ENCODE peak calls at places on chromosomes 16 and 17, in nine cellular contexts. One of them, this sample, is unnamed.

GRCh38 chr17:66909811-66910210 is 54.7 kb upstream of the CACNG4 start:
- DNase-seq in nephron progenitor cell: no peak
- DNase-seq in GM03348: no peak
- DNase-seq in cardiac muscle cell: no peak
- DNase-seq in fibroblast of the conjunctiva: no peak
- DNase-seq in fibroblast of lung: no peak
- DNase-seq in ascending aorta: no peak
- DNase-seq in neuronal stem cell: no peak
- DNase-seq in H7: no peak
- DNase-seq in this sample: peak; percentile 89

GRCh38 chr16:67431077-67431804 is at the start of gene HSD11B2:
- DNase-seq in nephron progenitor cell: peak; percentile 71
- DNase-seq in GM03348: peak; percentile 83
- DNase-seq in cardiac muscle cell: peak; percentile 77
- DNase-seq in fibroblast of the conjunctiva: no peak
- DNase-seq in fibroblast of lung: peak; percentile 38
- DNase-seq in ascending aorta: no peak
- DNase-seq in neuronal stem cell: peak; percentile 48
- DNase-seq in H7: peak; percentile 96
- DNase-seq in this sample: peak; percentile 51

GRCh38 chr16:8854298-8854948 is 14.4 kb downstream of the CARHSP1 start:
- DNase-seq in nephron progenitor cell: no peak
- DNase-seq in GM03348: no peak
- DNase-seq in cardiac muscle cell: no peak
- DNase-seq in fibroblast of the conjunctiva: no peak
- DNase-seq in fibroblast of lung: no peak
- DNase-seq in ascending aorta: no peak
- DNase-seq in neuronal stem cell: no peak
- DNase-seq in H7: peak; percentile 30
- DNase-seq in this sample: no peak

GRCh38 chr16:28188085-28188916 is 23.5 kb downstream of the XPO6 start:
- DNase-seq in nephron progenitor cell: no peak
- DNase-seq in GM03348: no peak
- DNase-seq in cardiac muscle cell: no peak
- DNase-seq in fibroblast of the conjunctiva: no peak
- DNase-seq in fibroblast of lung: no peak
- DNase-seq in ascending aorta: no peak
- DNase-seq in neuronal stem cell: no peak
- DNase-seq in H7: no peak
- DNase-seq in this sample: no peak

GRCh38 chr16:2297506-2297860 is 29.6 kb upstream of the RNPS1 start:
- DNase-seq in nephron progenitor cell: no peak
- DNase-seq in GM03348: no peak
- DNase-seq in cardiac muscle cell: no peak
- DNase-seq in fibroblast of the conjunctiva: no peak
- DNase-seq in fibroblast of lung: no peak
- DNase-seq in ascending aorta: no peak
- DNase-seq in neuronal stem cell: no peak
- DNase-seq in H7: peak; percentile 46
- DNase-seq in this sample: no peak

GRCh38 chr16:84527486-84528269 is 23.2 kb upstream of the MEAK7 start:
- DNase-seq in nephron progenitor cell: no peak
- DNase-seq in GM03348: no peak
- DNase-seq in cardiac muscle cell: no peak
- DNase-seq in fibroblast of the conjunctiva: no peak
- DNase-seq in fibroblast of lung: no peak
- DNase-seq in ascending aorta: no peak
- DNase-seq in neuronal stem cell: no peak
- DNase-seq in H7: no peak
- DNase-seq in this sample: no peak

GRCh38 chr16:50468749-50469078 is 79.5 kb upstream of the NKD1 start:
- DNase-seq in nephron progenitor cell: no peak
- DNase-seq in GM03348: no peak
- DNase-seq in cardiac muscle cell: no peak
- DNase-seq in fibroblast of the conjunctiva: no peak
- DNase-seq in fibroblast of lung: no peak
- DNase-seq in ascending aorta: no peak
- DNase-seq in neuronal stem cell: no peak
- DNase-seq in H7: no peak
- DNase-seq in this sample: no peak

GRCh38 chr16:787978-788398 is at the start of gene RPUSD1:
- DNase-seq in nephron progenitor cell: no peak
- DNase-seq in GM03348: no peak
- DNase-seq in cardiac muscle cell: no peak
- DNase-seq in fibroblast of the conjunctiva: no peak
- DNase-seq in fibroblast of lung: peak; percentile 10
- DNase-seq in ascending aorta: no peak
- DNase-seq in neuronal stem cell: no peak
- DNase-seq in H7: no peak
- DNase-seq in this sample: no peak

GRCh38 chr16:88284101-88284500 is 98.7 kb upstream of the ZNF469 start:
- DNase-seq in nephron progenitor cell: no peak
- DNase-seq in GM03348: no peak
- DNase-seq in cardiac muscle cell: no peak
- DNase-seq in fibroblast of the conjunctiva: no peak
- DNase-seq in fibroblast of lung: no peak
- DNase-seq in ascending aorta: no peak
- DNase-seq in neuronal stem cell: no peak
- DNase-seq in H7: no peak
- DNase-seq in this sample: no peak

GRCh38 chr16:88779406-88780099 is 5.5 kb downstream of the PIEZO1 start:
- DNase-seq in nephron progenitor cell: no peak
- DNase-seq in GM03348: no peak
- DNase-seq in cardiac muscle cell: no peak
- DNase-seq in fibroblast of the conjunctiva: no peak
- DNase-seq in fibroblast of lung: peak; percentile 37
- DNase-seq in ascending aorta: no peak
- DNase-seq in neuronal stem cell: no peak
- DNase-seq in H7: no peak
- DNase-seq in this sample: no peak

GRCh38 chr16:12708266-12708665 is 95.4 kb downstream of the CPPED1 start:
- DNase-seq in nephron progenitor cell: no peak
- DNase-seq in GM03348: no peak
- DNase-seq in cardiac muscle cell: no peak
- DNase-seq in fibroblast of the conjunctiva: no peak
- DNase-seq in fibroblast of lung: no peak
- DNase-seq in ascending aorta: no peak
- DNase-seq in neuronal stem cell: no peak
- DNase-seq in H7: no peak
- DNase-seq in this sample: no peak

GRCh38 chr17:82848022-82848592 is 8.3 kb upstream of the ZNF750 start:
- DNase-seq in nephron progenitor cell: no peak
- DNase-seq in GM03348: no peak
- DNase-seq in cardiac muscle cell: no peak
- DNase-seq in fibroblast of the conjunctiva: peak; percentile 53
- DNase-seq in fibroblast of lung: peak; percentile 76
- DNase-seq in ascending aorta: no peak
- DNase-seq in neuronal stem cell: no peak
- DNase-seq in H7: no peak
- DNase-seq in this sample: no peak

GRCh38 chr17:4276514-4276913 is 12.7 kb upstream of the ANKFY1 start:
- DNase-seq in nephron progenitor cell: no peak
- DNase-seq in GM03348: no peak
- DNase-seq in cardiac muscle cell: no peak
- DNase-seq in fibroblast of the conjunctiva: peak; percentile 30
- DNase-seq in fibroblast of lung: no peak
- DNase-seq in ascending aorta: no peak
- DNase-seq in neuronal stem cell: no peak
- DNase-seq in H7: no peak
- DNase-seq in this sample: no peak

GRCh38 chr16:79776243-79776884 is 175.8 kb upstream of the MAF start:
- DNase-seq in nephron progenitor cell: no peak
- DNase-seq in GM03348: peak; percentile 27
- DNase-seq in cardiac muscle cell: no peak
- DNase-seq in fibroblast of the conjunctiva: peak; percentile 46
- DNase-seq in fibroblast of lung: peak; percentile 58
- DNase-seq in ascending aorta: no peak
- DNase-seq in neuronal stem cell: no peak
- DNase-seq in H7: peak; percentile 19
- DNase-seq in this sample: no peak

GRCh38 chr17:65370669-65371126 is 190.8 kb downstream of the AXIN2 start:
- DNase-seq in nephron progenitor cell: no peak
- DNase-seq in GM03348: no peak
- DNase-seq in cardiac muscle cell: no peak
- DNase-seq in fibroblast of the conjunctiva: no peak
- DNase-seq in fibroblast of lung: no peak
- DNase-seq in ascending aorta: no peak
- DNase-seq in neuronal stem cell: no peak
- DNase-seq in H7: peak; percentile 23
- DNase-seq in this sample: no peak

GRCh38 chr16:57480127-57480753 is 6.1 kb downstream of the DOK4 start:
- DNase-seq in nephron progenitor cell: peak; percentile 33
- DNase-seq in GM03348: peak; percentile 92
- DNase-seq in cardiac muscle cell: peak; percentile 72
- DNase-seq in fibroblast of the conjunctiva: no peak
- DNase-seq in fibroblast of lung: peak; percentile 62
- DNase-seq in ascending aorta: peak; percentile 86
- DNase-seq in neuronal stem cell: no peak
- DNase-seq in H7: peak; percentile 67
- DNase-seq in this sample: no peak